ENCODE peak calls at places on chromosomes 11 and 22, in five cellular contexts. U is GM23338, N is K562, G is HepG2, F is GM12878. Y is an unnamed sample.

GRCh38 chr11:95074806-95075563 is 8.3 kb downstream of the SRSF8 start:
- DNase-seq in N (no peak), U (no peak), G (no peak), F (no peak), Y (no peak)

GRCh38 chr22:26777402-26777801 is 120.0 kb downstream of the MIAT start:
- DNase-seq in U (peak), G (no peak), N (no peak), F (no peak), Y (no peak)

GRCh38 chr22:44861245-44861644 is 108.9 kb downstream of the ARHGAP8 start:
- DNase-seq in N (no peak), G (no peak), F (no peak), U (no peak), Y (no peak)

GRCh38 chr22:37844904-37845334 is 785 bp upstream of the ANKRD54 start:
- DNase-seq in N (no peak), U (no peak), G (no peak), F (no peak), Y (no peak)

GRCh38 chr22:44193537-44193896 is 12.8 kb downstream of the PARVG start:
- DNase-seq in U (no peak), G (no peak), N (no peak), F (no peak), Y (no peak)

GRCh38 chr11:109423114-109423859 is 1.3 kb downstream of the C11orf87 start:
- DNase-seq in F (no peak), G (no peak), N (no peak), U (peak), Y (no peak)

GRCh38 chr22:35674335-35674734 is 26.1 kb downstream of the APOL6 start:
- DNase-seq in F (no peak), U (peak), G (no peak), N (no peak), Y (no peak)

GRCh38 chr11:31236052-31236652 is 133.4 kb downstream of the DCDC1 start:
- DNase-seq in F (no peak), G (no peak), N (no peak), U (no peak), Y (peak)

GRCh38 chr22:44348963-44349950 is 36.5 kb upstream of the SHISAL1 start:
- DNase-seq in U (no peak), N (no peak), G (no peak), F (no peak), Y (no peak)

GRCh38 chr22:47213571-47214230 is 451.3 kb downstream of the TBC1D22A start:
- DNase-seq in G (peak), U (peak), N (peak), F (no peak), Y (peak)

GRCh38 chr11:82547163-82547560 is 186.5 kb downstream of the FAM181B start:
- DNase-seq in N (no peak), U (no peak), G (no peak), F (no peak), Y (no peak)

GRCh38 chr11:42812408-42812807 is 499.4 kb upstream of the API5 start:
- DNase-seq in N (no peak), G (no peak), U (no peak), F (no peak), Y (no peak)

GRCh38 chr11:121889931-121890330 is 226.1 kb downstream of the BLID start:
- DNase-seq in N (no peak), F (no peak), G (no peak), U (no peak), Y (no peak)

GRCh38 chr11:94449029-94449428 is 44.6 kb downstream of the MRE11 start:
- DNase-seq in F (no peak), N (no peak), U (no peak), G (no peak), Y (no peak)

GRCh38 chr11:102704841-102705240 is 728 bp downstream of the MMP27 start:
- DNase-seq in G (no peak), F (no peak), U (no peak), N (no peak), Y (no peak)

DNA sequence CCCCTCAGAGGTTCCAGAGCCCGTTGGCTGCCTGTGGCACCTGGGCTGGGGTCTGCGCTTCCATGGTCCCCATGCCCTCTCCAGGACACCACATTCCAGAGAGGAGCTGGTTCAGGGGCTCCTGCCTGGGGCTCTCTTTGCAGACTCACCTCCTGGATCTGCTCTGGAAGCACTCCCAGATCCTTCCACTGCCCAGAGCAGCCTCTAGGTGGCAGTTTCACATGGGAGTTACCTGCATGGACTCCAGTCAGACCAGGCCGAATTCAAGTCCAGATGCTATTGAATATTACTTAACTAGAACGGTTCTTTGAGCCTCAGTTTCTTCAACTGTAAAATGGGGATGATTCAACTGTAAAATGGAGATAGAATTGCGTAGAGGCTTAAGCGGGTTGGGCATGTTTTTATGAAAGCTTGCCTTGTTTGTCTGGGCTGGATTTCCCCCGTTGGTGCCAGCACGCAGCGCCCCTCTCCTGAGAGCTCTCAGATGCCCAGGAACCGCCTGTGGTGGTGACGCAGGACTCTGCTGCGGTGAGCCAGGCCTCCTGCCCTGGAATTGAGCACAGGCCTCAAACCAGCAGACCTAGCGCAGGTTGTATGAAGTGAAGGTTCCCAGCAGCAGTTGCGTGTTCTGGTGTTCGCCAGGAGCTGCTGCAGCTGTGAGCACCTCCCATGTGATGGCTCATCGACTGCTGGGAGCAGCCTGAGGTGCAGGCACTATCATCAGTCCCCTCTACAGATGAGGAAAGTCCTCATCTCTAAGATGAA is 44.2 kb downstream of the LMO1 start:
- DNase-seq in F (no peak), N (peak), G (peak), U (peak), Y (peak)
- TF ChIP-seq JUNB in F (no peak), N (no peak), G (no peak), U (no peak), Y (no peak)

GRCh38 chr11:69111578-69112247 is 44.0 kb upstream of the SMIM38 start:
- DNase-seq in U (no peak), N (no peak), G (no peak), F (no peak), Y (no peak)
- TF ChIP-seq JUNB in U (no peak), N (no peak), G (no peak), F (no peak), Y (no peak)

GRCh38 chr11:113532697-113533424 is 57.7 kb upstream of the DRD2 start:
- DNase-seq in F (no peak), G (peak), U (peak), N (peak), Y (peak)
- TF ChIP-seq JUNB in F (no peak), G (no peak), U (no peak), N (no peak), Y (no peak)

GRCh38 chr11:1739576-1739975 is 10.8 kb downstream of the IFITM10 start:
- DNase-seq in G (no peak), F (no peak), U (no peak), N (no peak), Y (no peak)
- TF ChIP-seq JUNB in G (no peak), F (no peak), U (no peak), N (no peak), Y (no peak)

GRCh38 chr11:75631086-75631694 is 37.6 kb downstream of the MAP6 start:
- DNase-seq in U (no peak), F (no peak), N (no peak), G (no peak), Y (no peak)
- TF ChIP-seq JUNB in U (no peak), F (no peak), N (no peak), G (no peak), Y (no peak)

DNA sequence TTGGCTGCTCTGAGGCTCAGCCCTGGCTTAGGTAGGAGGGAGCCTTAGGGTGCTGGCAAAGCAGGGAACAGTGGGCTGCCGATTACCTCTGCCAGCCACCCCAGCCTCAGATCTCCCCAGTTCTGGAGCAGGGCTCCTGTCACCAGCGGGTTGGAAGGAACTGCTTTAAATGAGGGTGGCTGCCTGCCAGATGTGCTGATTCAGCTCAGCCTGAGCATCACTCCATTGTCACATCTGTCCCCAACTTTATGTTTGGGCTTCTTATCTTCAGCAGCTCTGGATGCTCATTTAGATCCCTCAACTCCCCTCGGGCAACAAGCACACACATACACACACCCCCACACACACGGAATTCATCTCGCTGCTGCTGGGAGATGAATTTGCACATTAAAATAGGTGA is 16.9 kb upstream of the ANKK1 start:
- DNase-seq in N (no peak), U (no peak), F (no peak), G (no peak), Y (no peak)
- TF ChIP-seq JUNB in N (no peak), U (no peak), F (no peak), G (no peak), Y (no peak)

DNA sequence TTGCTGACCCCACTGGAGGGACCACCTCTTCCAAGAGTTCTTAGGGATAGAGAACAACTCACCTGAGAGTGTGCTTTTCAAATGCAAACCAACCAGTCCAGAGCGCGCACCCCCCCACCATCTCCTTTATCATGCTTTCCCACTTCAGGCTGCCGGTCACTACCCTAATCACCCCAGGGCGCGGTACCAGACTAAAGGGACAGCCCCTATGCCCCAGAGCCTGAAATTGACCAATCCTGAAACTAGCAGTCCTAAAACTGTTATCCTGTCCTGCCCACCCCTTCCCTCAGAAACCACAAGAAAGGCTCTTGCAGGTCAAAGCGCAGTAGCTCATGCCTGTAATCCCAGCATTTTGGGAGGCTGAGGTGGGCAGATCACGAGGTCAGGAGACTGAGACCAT is 37.0 kb downstream of the NEAT1 start:
- DNase-seq in N (peak), U (peak), G (no peak), F (no peak), Y (no peak)
- TF ChIP-seq JUNB in N (no peak), U (no peak), G (no peak), F (peak), Y (no peak)

DNA sequence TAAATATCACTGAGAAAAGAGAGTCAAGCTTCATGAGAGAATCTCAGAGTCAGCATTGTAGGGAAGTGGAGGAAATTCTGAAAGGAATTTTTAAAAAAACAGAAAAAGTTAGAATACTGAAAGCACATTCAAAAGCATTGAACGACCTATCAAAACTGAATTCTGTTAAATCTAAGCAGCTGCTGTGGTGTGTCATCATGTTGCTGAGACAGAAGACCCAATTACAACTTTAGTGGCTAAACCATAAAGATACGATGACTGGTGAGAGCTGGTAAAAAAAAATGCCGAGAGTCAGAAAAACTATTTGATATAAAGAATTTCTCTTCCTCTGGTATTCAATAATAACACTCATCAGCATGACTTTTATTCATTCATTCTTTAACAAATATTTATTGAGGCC is 220.8 kb downstream of the DLG2 start:
- DNase-seq in N (no peak), G (no peak), F (no peak), U (no peak), Y (no peak)
- TF ChIP-seq JUNB in N (no peak), G (no peak), F (no peak), U (no peak), Y (no peak)